ENCODE peak calls at places on chromosome 3, in nine cellular contexts. Y is B cell, P is BE2C, Q is spleen, R is RWPE1, D is AG09309, V is foreskin fibroblast, W is PC-9, J is astrocyte. N is an unnamed sample.

GRCh38 chr3:153744884-153745283 is 376.3 kb upstream of the ARHGEF26 start:
- DNase-seq in J (no peak), Y (no peak), R (no peak), Q (no peak), P (no peak), D (no peak), W (no peak), V (no peak), N (no peak)

GRCh38 chr3:12224181-12225147 is 64.4 kb upstream of the PPARG start:
- DNase-seq in W (no peak), Y (no peak), V (peak), P (no peak), J (peak), Q (no peak), R (peak), D (peak), N (no peak)

GRCh38 chr3:195212749-195213085 is 58.2 kb downstream of the XXYLT1 start:
- DNase-seq in P (no peak), J (no peak), W (no peak), V (no peak), Y (no peak), R (no peak), Q (no peak), D (no peak), N (no peak)

GRCh38 chr3:115227046-115227445 is 80.0 kb upstream of the ZBTB20 start:
- DNase-seq in Y (no peak), W (no peak), V (peak), D (no peak), J (peak), P (no peak), R (no peak), Q (no peak), N (no peak)

GRCh38 chr3:22231061-22231460 is 480.1 kb upstream of the ZNF385D start:
- DNase-seq in R (no peak), W (no peak), V (peak), Y (no peak), P (no peak), D (no peak), Q (no peak), J (no peak), N (no peak)

GRCh38 chr3:63135362-63135761 is 142.7 kb upstream of the SYNPR start:
- DNase-seq in R (peak), Q (no peak), Y (no peak), V (no peak), W (no peak), P (no peak), D (no peak), J (peak), N (no peak)

GRCh38 chr3:115660646-115661442 is 37.5 kb downstream of the GAP43 start:
- DNase-seq in D (no peak), Y (no peak), W (no peak), P (no peak), Q (no peak), V (peak), J (no peak), R (no peak), N (no peak)

GRCh38 chr3:13346481-13347389 is 73.4 kb downstream of the NUP210 start:
- DNase-seq in R (peak), Q (peak), D (no peak), J (no peak), P (peak), Y (peak), W (no peak), V (no peak), N (no peak)

GRCh38 chr3:131730581-131730980 is 227.8 kb upstream of the MRPL3 start:
- DNase-seq in Q (no peak), P (no peak), V (peak), J (no peak), Y (no peak), D (peak), W (no peak), R (no peak), N (no peak)

GRCh38 chr3:103067963-103068362 is 633.1 kb downstream of the ZPLD1 start:
- DNase-seq in D (no peak), V (no peak), J (no peak), Q (no peak), Y (no peak), R (no peak), W (no peak), P (no peak), N (no peak)

GRCh38 chr3:36988336-36988735 is 4.6 kb downstream of the EPM2AIP1 start:
- DNase-seq in W (no peak), Y (peak), R (no peak), P (no peak), D (no peak), V (no peak), J (no peak), Q (no peak), N (no peak)

GRCh38 chr3:14907043-14907966 is 40.1 kb upstream of the NR2C2 start:
- DNase-seq in R (no peak), J (no peak), W (no peak), Q (no peak), P (no peak), Y (no peak), D (no peak), V (no peak), N (no peak)

GRCh38 chr3:105526349-105527111 is 159.8 kb downstream of the ALCAM start:
- DNase-seq in P (no peak), Y (no peak), R (peak), J (peak), D (no peak), W (no peak), Q (no peak), V (peak), N (no peak)

GRCh38 chr3:184373422-184373821 is 4.6 kb downstream of the THPO start:
- DNase-seq in R (no peak), V (peak), Q (no peak), J (peak), Y (no peak), W (peak), D (no peak), P (no peak), N (no peak)

GRCh38 chr3:47475029-47475569 is 642 bp downstream of the SCAP start:
- DNase-seq in R (peak), Y (no peak), W (no peak), P (no peak), J (peak), D (no peak), V (peak), Q (peak), N (no peak)

GRCh38 chr3:13621381-13622221 is 72.7 kb downstream of the FBLN2 start:
- DNase-seq in D (no peak), V (peak), P (peak), W (no peak), R (no peak), Y (no peak), J (no peak), Q (peak), N (no peak)

GRCh38 chr3:194879991-194880939 is 194.6 kb downstream of the FAM43A start:
- DNase-seq in W (no peak), Y (no peak), J (peak), Q (peak), P (peak), R (no peak), D (peak), V (peak), N (no peak)

GRCh38 chr3:172186607-172187006 is 147.2 kb downstream of the FNDC3B start:
- DNase-seq in P (no peak), W (no peak), Y (no peak), D (no peak), Q (no peak), J (no peak), R (no peak), V (no peak), N (no peak)

GRCh38 chr3:119893769-119894168 is 111.9 kb downstream of the NR1I2 start:
- DNase-seq in R (no peak), P (no peak), Q (no peak), V (no peak), Y (no peak), J (no peak), W (no peak), D (no peak), N (no peak)

GRCh38 chr3:171028025-171028778 is 1.7 kb upstream of the SLC2A2 start:
- DNase-seq in V (peak), J (peak), D (peak), W (peak), Y (no peak), P (peak), R (peak), Q (no peak), N (peak)

GRCh38 chr3:53170325-53171108 is 9.5 kb downstream of the PRKCD start:
- DNase-seq in P (no peak), R (no peak), Q (peak), Y (peak), W (no peak), J (no peak), V (no peak), D (no peak), N (peak)

GRCh38 chr3:51777985-51778384 is 1.1 kb downstream of the IQCF6 start:
- DNase-seq in Y (no peak), D (no peak), Q (no peak), V (no peak), R (no peak), W (peak), J (no peak), P (peak), N (no peak)

GRCh38 chr3:153219147-153219546 is 57.1 kb downstream of the RAP2B start:
- DNase-seq in J (peak), Y (no peak), D (no peak), P (no peak), R (no peak), V (peak), Q (no peak), W (no peak), N (no peak)

GRCh38 chr3:42668403-42668740 is 14.9 kb downstream of the ZBTB47 start:
- DNase-seq in W (no peak), Q (no peak), P (no peak), R (no peak), J (no peak), Y (no peak), D (no peak), V (no peak), N (no peak)

GRCh38 chr3:176785207-176785606 is 412.1 kb downstream of the TBL1XR1 start:
- DNase-seq in Y (no peak), V (peak), W (no peak), Q (no peak), R (no peak), J (peak), D (no peak), P (no peak), N (no peak)

GRCh38 chr3:99562138-99562537 is 76.3 kb upstream of the COL8A1 start:
- DNase-seq in V (peak), J (no peak), W (no peak), Y (no peak), Q (no peak), R (peak), P (no peak), D (no peak), N (no peak)

GRCh38 chr3:105277656-105278055 is 89.1 kb upstream of the ALCAM start:
- DNase-seq in J (peak), R (no peak), V (peak), D (peak), Q (no peak), P (no peak), W (no peak), Y (no peak), N (no peak)

GRCh38 chr3:156226676-156227420 is 106.5 kb downstream of the KCNAB1 start:
- DNase-seq in W (no peak), Y (no peak), P (no peak), J (no peak), R (no peak), Q (no peak), V (no peak), D (no peak), N (no peak)

GRCh38 chr3:124817079-124817478 is 70.1 kb downstream of the ITGB5 start:
- DNase-seq in R (no peak), V (no peak), Q (no peak), J (no peak), W (no peak), Y (no peak), D (no peak), P (no peak), N (no peak)

GRCh38 chr3:62098646-62099365 is 274.5 kb downstream of the FEZF2 start:
- DNase-seq in R (no peak), W (no peak), P (no peak), Y (no peak), V (no peak), J (peak), Q (no peak), D (peak), N (no peak)

GRCh38 chr3:138456961-138457862 is 22.8 kb downstream of the ESYT3 start:
- DNase-seq in R (no peak), Q (no peak), P (no peak), D (no peak), W (no peak), J (no peak), V (no peak), Y (no peak), N (no peak)

GRCh38 chr3:46845397-46845859 is 17.8 kb downstream of the MYL3 start:
- DNase-seq in W (no peak), Q (no peak), D (peak), Y (no peak), P (peak), R (no peak), J (peak), V (peak), N (peak)

GRCh38 chr3:7307410-7307809 is 446.5 kb downstream of the GRM7 start:
- DNase-seq in V (no peak), J (peak), Y (no peak), W (no peak), Q (no peak), D (no peak), P (peak), R (no peak), N (no peak)

GRCh38 chr3:5799421-5799820 is 611.9 kb downstream of the EDEM1 start:
- DNase-seq in P (no peak), V (no peak), J (no peak), Q (no peak), Y (no peak), D (no peak), R (no peak), W (no peak), N (no peak)
- TF ChIP-seq CTCF in P (no peak), V (no peak), J (peak), Q (no peak), Y (no peak), D (no peak), R (no peak), W (peak), N (no peak)

GRCh38 chr3:50174517-50174895 is 16.9 kb upstream of the GNAT1 start:
- DNase-seq in R (no peak), P (no peak), V (no peak), Y (no peak), W (no peak), Q (no peak), J (no peak), D (no peak), N (no peak)

GRCh38 chr3:50171540-50172301 is 16.6 kb downstream of the SEMA3F start:
- DNase-seq in P (no peak), Q (no peak), R (no peak), Y (no peak), D (no peak), W (peak), J (no peak), V (no peak), N (no peak)

GRCh38 chr3:50172615-50173220 is 17.6 kb downstream of the SEMA3F start:
- DNase-seq in Y (no peak), J (no peak), W (no peak), V (no peak), D (no peak), Q (no peak), P (no peak), R (no peak), N (no peak)

GRCh38 chr3:50174947-50175524 is 16.4 kb upstream of the GNAT1 start:
- DNase-seq in Q (no peak), P (no peak), V (no peak), J (no peak), D (no peak), W (no peak), Y (no peak), R (no peak), N (no peak)

GRCh38 chr3:50173685-50174516 is 17.5 kb upstream of the GNAT1 start:
- DNase-seq in W (no peak), Q (no peak), V (no peak), J (no peak), Y (no peak), R (no peak), P (no peak), D (no peak), N (no peak)
- TF ChIP-seq CTCF in W (no peak), Q (no peak), V (no peak), J (no peak), Y (no peak), R (no peak), P (no peak), D (no peak), N (no peak)

GRCh38 chr3:197802505-197803459 is 11.7 kb downstream of the LRCH3 start:
- DNase-seq in V (no peak), J (no peak), R (no peak), D (no peak), W (no peak), P (no peak), Q (no peak), Y (no peak), N (no peak)
- TF ChIP-seq CTCF in V (peak), J (peak), R (no peak), D (peak), W (peak), P (peak), Q (no peak), Y (peak), N (peak)

DNA sequence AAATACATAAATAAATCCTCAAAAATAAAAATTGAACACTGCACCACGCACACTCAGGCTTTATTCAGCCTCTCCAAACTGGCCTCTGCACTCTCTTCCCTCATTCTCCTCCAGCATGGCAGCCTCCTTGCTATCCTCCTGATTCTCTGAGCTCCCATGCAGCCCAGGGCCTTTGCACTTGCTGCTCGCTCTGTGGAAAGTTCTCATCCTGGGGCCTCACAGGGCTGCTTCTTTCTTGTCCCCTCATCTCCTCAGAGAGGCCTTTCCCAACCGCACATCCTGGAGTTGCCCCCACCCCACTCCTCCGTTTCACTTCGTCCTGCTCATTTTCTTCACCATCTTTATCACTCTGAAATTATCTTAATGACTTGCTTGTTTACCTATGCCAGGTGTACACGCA is 123.0 kb downstream of the SHQ1 start:
- DNase-seq in P (no peak), Y (no peak), R (no peak), W (no peak), Q (no peak), J (no peak), V (no peak), D (no peak), N (no peak)
- TF ChIP-seq CTCF in P (no peak), Y (no peak), R (no peak), W (no peak), Q (no peak), J (no peak), V (no peak), D (no peak), N (no peak)

GRCh38 chr3:38840987-38841386 is 25.0 kb upstream of the SCN10A start:
- DNase-seq in W (no peak), J (no peak), R (no peak), Y (no peak), D (no peak), Q (no peak), P (no peak), V (peak), N (no peak)
- TF ChIP-seq CTCF in W (no peak), J (no peak), R (no peak), Y (no peak), D (peak), Q (no peak), P (no peak), V (no peak), N (no peak)

N was measured in GM13977.